ENCODE peak calls at places on chromosomes 2 and 18, in seven cellular contexts. O is tibial artery; S is cardiac muscle cell; U is left ventricle myocardium inferior; C is right cardiac atrium; P is fibroblast of lung; Z is CD8-positive, alpha-beta T cell. G is an unnamed sample.

GRCh38 chr2:221574231-221574570 is 2.1 kb upstream of the EPHA4 start:
- DNase-seq in O (no peak), S (no peak), U (no peak), C (no peak), P (no peak), Z (no peak), G (no peak)

GRCh38 chr2:127235082-127235702 is 15.1 kb upstream of the CYP27C1 start:
- DNase-seq in O (no peak), S (no peak), U (no peak), C (no peak), P (no peak), Z (no peak), G (no peak)

GRCh38 chr2:104889261-104890091 is 35.6 kb downstream of the POU3F3 start:
- DNase-seq in O (no peak), S (no peak), U (no peak), C (no peak), P (no peak), Z (no peak), G (no peak)

GRCh38 chr2:205751621-205752031 is 69.3 kb downstream of the NRP2 start:
- DNase-seq in O (no peak), S (no peak), U (no peak), C (no peak), P (peak), Z (no peak), G (no peak)

GRCh38 chr2:47636176-47636575 is 146.8 kb upstream of the MSH6 start:
- DNase-seq in O (no peak), S (no peak), U (no peak), C (no peak), P (no peak), Z (no peak), G (no peak)

GRCh38 chr2:39685135-39685534 is 19.4 kb downstream of the TMEM178A start:
- DNase-seq in O (no peak), S (no peak), U (no peak), C (no peak), P (no peak), Z (no peak), G (no peak)

GRCh38 chr18:45748531-45748930 is 24.6 kb downstream of the SLC14A1 start:
- DNase-seq in O (no peak), S (no peak), U (no peak), C (no peak), P (no peak), Z (no peak), G (no peak)

GRCh38 chr2:186543561-186544131 is 46.2 kb upstream of the ITGAV start:
- DNase-seq in O (no peak), S (peak), U (no peak), C (no peak), P (peak), Z (no peak), G (no peak)

GRCh38 chr2:241272722-241273551 is 42.5 kb downstream of the HDLBP start:
- DNase-seq in O (peak), S (peak), U (peak), C (peak), P (peak), Z (peak), G (no peak)

GRCh38 chr2:126444511-126444910 is 211.4 kb upstream of the GYPC start:
- DNase-seq in O (no peak), S (no peak), U (no peak), C (no peak), P (no peak), Z (no peak), G (no peak)

GRCh38 chr18:6333981-6334380 is 80.7 kb downstream of the L3MBTL4 start:
- DNase-seq in O (no peak), S (no peak), U (no peak), C (no peak), P (no peak), Z (no peak), G (no peak)

GRCh38 chr2:20423376-20423775 is 23.5 kb upstream of the RHOB start:
- DNase-seq in O (peak), S (no peak), U (no peak), C (no peak), P (no peak), Z (peak), G (no peak)

GRCh38 chr2:67600472-67600871 is 203.3 kb downstream of the ETAA1 start:
- DNase-seq in O (no peak), S (peak), U (no peak), C (no peak), P (peak), Z (no peak), G (no peak)

GRCh38 chr18:10275506-10275905 is 178.9 kb upstream of the APCDD1 start:
- DNase-seq in O (no peak), S (no peak), U (no peak), C (no peak), P (no peak), Z (no peak), G (no peak)

GRCh38 chr2:130768191-130768855 is 13.0 kb downstream of the AMER3 start:
- DNase-seq in O (no peak), S (no peak), U (no peak), C (no peak), P (no peak), Z (no peak), G (no peak)

GRCh38 chr2:118989481-118989880 is 47.5 kb downstream of the MARCO start:
- DNase-seq in O (peak), S (no peak), U (no peak), C (no peak), P (no peak), Z (peak), G (no peak)

GRCh38 chr2:196987654-196988364 is 61.3 kb upstream of the PGAP1 start:
- DNase-seq in O (no peak), S (peak), U (no peak), C (no peak), P (peak), Z (no peak), G (no peak)

GRCh38 chr18:34691626-34692025 is 18.5 kb upstream of the DTNA start:
- DNase-seq in O (no peak), S (no peak), U (no peak), C (no peak), P (no peak), Z (no peak), G (no peak)

GRCh38 chr2:64263315-64263714 is 119.1 kb upstream of the PELI1 start:
- DNase-seq in O (no peak), S (peak), U (no peak), C (no peak), P (peak), Z (no peak), G (no peak)

GRCh38 chr2:66692521-66692920 is 257.6 kb downstream of the MEIS1 start:
- DNase-seq in O (no peak), S (no peak), U (no peak), C (no peak), P (no peak), Z (no peak), G (no peak)

GRCh38 chr2:46471-47345 is at the start of gene FAM110C:
- DNase-seq in O (peak), S (peak), U (peak), C (peak), P (peak), Z (peak), G (no peak)

GRCh38 chr18:2087877-2088673 is 483.2 kb downstream of the METTL4 start:
- DNase-seq in O (no peak), S (peak), U (peak), C (peak), P (no peak), Z (no peak), G (no peak)

GRCh38 chr2:44943031-44943692 is 1.7 kb downstream of the SIX3 start:
- DNase-seq in O (no peak), S (no peak), U (no peak), C (peak), P (no peak), Z (no peak), G (no peak)
- H3K4me3 ChIP-seq in O (no peak), S (no peak), U (peak), C (no peak), P (no peak), Z (no peak), G (no peak)

DNA sequence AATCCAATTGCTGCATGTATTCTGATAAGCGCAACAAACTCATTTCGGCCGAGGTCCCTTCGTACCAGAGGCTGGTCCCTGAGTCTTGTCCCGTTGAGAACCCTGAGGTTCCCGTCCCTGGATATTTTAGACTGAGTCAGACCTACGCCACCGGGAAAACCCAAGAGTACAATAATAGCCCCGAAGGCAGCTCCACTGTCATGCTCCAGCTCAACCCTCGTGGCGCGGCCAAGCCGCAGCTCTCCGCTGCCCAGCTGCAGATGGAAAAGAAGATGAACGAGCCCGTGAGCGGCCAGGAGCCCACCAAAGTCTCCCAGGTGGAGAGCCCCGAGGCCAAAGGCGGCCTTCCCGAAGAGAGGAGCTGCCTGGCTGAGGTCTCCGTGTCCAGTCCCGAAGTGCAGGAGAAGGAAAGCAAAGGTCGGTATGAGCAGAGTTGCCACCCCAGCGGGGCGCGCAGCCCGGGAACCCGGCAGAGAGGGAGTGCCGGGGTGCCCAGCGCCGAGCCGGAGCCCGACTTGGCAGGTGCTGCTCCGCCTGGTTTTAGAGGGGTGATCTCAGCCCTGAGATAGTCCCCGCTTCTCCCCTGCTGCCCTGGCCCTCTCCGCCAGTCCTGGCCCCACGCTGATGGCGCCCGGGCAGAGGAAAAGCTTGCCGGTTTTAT is 714 bp downstream of the HOXD10 start:
- DNase-seq in O (no peak), S (no peak), U (no peak), C (no peak), P (no peak), Z (no peak), G (no peak)
- H3K4me3 ChIP-seq in O (no peak), S (no peak), U (no peak), C (no peak), P (no peak), Z (no peak), G (no peak)

DNA sequence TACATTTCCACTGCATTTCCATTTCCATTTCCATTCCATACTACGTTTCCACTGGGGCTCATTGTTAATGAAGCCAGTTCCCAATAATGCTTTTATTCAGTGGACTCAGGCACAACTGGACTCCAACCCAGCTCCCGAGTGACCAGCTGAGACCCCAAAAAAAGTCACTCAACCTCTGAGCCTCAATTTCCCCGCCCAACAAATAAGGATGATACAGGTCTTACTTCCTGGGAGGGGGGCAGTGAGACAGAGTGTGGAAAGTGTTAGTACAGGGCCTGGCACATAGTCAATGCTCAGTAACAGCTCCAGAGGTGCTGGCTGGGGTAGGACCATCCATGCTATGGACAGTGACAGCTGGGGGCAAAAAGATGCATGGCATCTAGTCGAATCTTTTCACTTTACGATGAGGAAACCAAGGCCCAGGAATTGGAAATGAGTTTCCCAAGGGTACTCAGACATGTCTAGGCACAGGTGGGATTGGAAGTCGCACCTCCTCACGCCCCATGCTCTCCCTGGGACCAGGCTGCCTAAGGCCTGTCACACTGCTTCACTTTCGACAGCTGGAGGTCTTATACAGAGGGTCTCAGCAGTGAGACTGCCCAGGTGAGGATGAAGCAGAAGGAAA is 226.5 kb downstream of the ANAPC1 start:
- DNase-seq in O (no peak), S (no peak), U (no peak), C (no peak), P (no peak), Z (no peak), G (no peak)
- H3K4me3 ChIP-seq in O (no peak), S (no peak), U (no peak), C (no peak), P (no peak), Z (no peak), G (no peak)

GRCh38 chr18:11750171-11750570 is 61.1 kb downstream of the GNAL start:
- DNase-seq in O (no peak), S (no peak), U (no peak), C (no peak), P (no peak), Z (no peak), G (no peak)

GRCh38 chr18:11751305-11752115 is 62.4 kb downstream of the GNAL start:
- DNase-seq in O (no peak), S (no peak), U (no peak), C (no peak), P (no peak), Z (no peak), G (no peak)

GRCh38 chr18:11750581-11751304 is 61.7 kb downstream of the GNAL start:
- DNase-seq in O (no peak), S (no peak), U (no peak), C (no peak), P (no peak), Z (no peak), G (no peak)

GRCh38 chr18:11749305-11749704 is 60.2 kb downstream of the GNAL start:
- DNase-seq in O (no peak), S (no peak), U (no peak), C (no peak), P (no peak), Z (no peak), G (no peak)

DNA sequence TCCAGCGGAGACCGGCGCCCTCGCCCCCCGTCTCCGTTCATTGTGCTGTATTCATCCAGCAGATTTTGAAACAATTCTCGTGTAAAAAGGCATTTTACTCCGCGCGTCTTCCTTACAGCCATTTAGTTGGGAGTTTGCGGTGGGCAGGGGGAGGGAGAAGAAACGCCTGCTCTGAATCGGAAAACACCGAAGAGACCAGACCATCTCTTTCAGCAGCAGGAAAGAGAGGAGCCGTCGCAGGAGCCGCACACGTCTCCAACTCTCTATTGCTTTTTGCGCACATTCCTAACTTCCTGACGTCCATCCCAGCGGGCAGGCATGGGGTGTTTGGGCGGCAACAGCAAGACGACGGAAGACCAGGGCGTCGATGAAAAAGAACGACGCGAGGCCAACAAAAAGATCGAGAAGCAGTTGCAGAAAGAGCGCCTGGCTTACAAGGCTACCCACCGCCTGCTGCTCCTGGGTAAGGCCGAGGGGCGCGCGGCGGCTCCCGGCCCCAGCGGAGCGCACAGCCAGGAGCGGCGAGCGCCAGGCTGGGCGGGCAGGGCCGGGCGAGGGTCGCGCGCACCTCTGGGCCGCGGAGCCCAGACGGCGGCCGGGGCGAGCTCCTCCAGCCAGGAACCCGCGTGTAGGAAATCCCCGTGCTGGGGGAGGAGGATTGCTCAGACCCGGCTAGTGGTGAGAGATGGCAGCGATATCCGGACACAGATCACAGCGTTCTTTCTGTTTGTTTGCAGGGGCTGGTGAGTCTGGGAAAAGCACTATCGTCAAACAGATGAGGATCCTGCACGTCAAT is 63.2 kb downstream of the GNAL start:
- DNase-seq in O (no peak), S (peak), U (no peak), C (no peak), P (peak), Z (no peak), G (no peak)
- H3K4me3 ChIP-seq in O (peak), S (peak), U (peak), C (peak), P (no peak), Z (no peak), G (no peak)

GRCh38 chr18:31248783-31249521 is 69.0 kb upstream of the DSG1 start:
- DNase-seq in O (no peak), S (no peak), U (no peak), C (no peak), P (peak), Z (no peak), G (no peak)
- H3K4me3 ChIP-seq in O (no peak), S (no peak), U (no peak), C (no peak), P (no peak), Z (no peak), G (no peak)

GRCh38 chr2:111704246-111704645 is 179.7 kb downstream of the ANAPC1 start:
- DNase-seq in O (no peak), S (peak), U (no peak), C (no peak), P (peak), Z (no peak), G (no peak)

GRCh38 chr2:111705206-111705605 is 178.8 kb downstream of the ANAPC1 start:
- DNase-seq in O (no peak), S (no peak), U (no peak), C (no peak), P (no peak), Z (no peak), G (no peak)

GRCh38 chr2:111702809-111703196 is 181.2 kb downstream of the ANAPC1 start:
- DNase-seq in O (no peak), S (no peak), U (no peak), C (no peak), P (no peak), Z (no peak), G (no peak)

GRCh38 chr2:111702119-111702808 is 181.7 kb downstream of the ANAPC1 start:
- DNase-seq in O (no peak), S (peak), U (no peak), C (no peak), P (peak), Z (peak), G (no peak)

DNA sequence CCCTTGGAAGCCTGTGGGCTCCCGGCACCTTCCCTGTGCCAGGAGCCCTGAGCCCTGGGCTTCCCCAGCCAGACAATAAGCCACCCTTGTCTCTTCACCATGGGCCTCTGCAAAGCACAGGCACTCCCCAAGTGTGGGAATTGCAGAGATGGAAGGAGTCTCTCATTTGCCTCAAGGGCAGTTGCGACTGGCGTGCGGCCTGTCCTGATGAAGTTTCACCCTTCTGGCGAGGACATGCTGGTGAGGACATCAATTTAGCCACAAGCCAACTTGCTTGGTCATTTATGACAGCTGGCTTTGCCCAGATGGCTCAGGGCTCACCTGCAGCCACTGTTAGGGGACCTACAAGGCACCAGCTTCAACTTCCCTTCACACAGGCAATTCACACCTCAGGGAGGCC is 180.2 kb downstream of the ANAPC1 start:
- DNase-seq in O (no peak), S (no peak), U (no peak), C (no peak), P (no peak), Z (no peak), G (no peak)
- H3K4me3 ChIP-seq in O (no peak), S (no peak), U (no peak), C (no peak), P (no peak), Z (no peak), G (no peak)

DNA sequence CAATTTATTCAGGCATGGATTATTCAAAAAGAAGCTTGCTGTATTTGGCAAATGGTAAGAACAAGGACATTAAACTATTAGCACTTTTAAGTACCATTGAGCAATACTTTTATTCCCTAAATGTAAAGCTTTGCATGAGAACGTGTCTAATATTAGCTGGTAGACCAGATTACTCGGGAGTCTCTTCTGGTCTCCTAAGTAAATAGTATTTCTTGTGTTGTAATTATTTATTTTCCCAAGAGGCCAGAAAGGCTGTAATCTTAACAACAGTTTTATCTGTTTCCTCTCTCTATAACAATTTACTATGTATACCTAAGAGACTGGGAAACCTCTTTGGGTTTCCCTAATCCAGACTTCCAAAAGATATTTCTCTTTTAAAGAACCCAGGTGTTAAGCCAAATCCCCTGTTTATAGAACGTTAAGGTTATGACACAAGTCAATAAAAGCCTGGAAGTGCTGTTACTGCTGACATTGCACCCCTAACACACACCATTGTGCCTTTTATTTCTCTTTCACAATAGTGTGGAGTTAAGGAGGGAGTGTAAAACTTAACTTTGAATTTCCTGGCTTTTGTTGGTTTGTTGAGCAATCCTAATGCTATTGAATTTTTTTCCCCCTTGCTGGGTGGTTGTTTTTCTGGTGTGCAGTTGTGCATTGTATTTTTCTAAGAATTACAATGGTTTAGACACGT is 192.6 kb downstream of the MTX2 start:
- DNase-seq in O (no peak), S (peak), U (no peak), C (no peak), P (peak), Z (no peak), G (no peak)
- H3K4me3 ChIP-seq in O (no peak), S (no peak), U (no peak), C (no peak), P (no peak), Z (no peak), G (no peak)